ENCODE peak calls at places on chromosome 1, in eight cellular contexts. S is stimulated activated CD4-positive, alpha-beta T cell treated with anti-CD3 and anti-CD28 coated beads, Interleukin-2, amount 100 ng/mL, for 48 hours; V is cardiac muscle cell; T is HTR-8/SVneo; F is DMS153; N is M059J; M is COR-L47; J is activated effector memory CD4-positive, alpha-beta T cell treated with anti-CD3 and anti-CD28 coated beads, Interleukin-2, amount 50 U/mL, for 16 hours. L is an unnamed sample.

GRCh38 chr1:160376525-160377131 is 9.8 kb downstream of the NHLH1 start:
- DNase-seq in F (peak), J (no peak), T (peak), N (peak), M (peak), V (peak), S (no peak), L (peak)

GRCh38 chr1:95233737-95234493 is at the start of gene RWDD3:
- DNase-seq in F (peak), T (peak), J (peak), M (peak), V (peak), S (peak), N (peak), L (peak)

GRCh38 chr1:180254854-180255253 is 24.8 kb downstream of the LHX4 start:
- DNase-seq in J (no peak), T (no peak), F (no peak), N (no peak), S (no peak), M (no peak), V (no peak), L (no peak)

GRCh38 chr1:199083680-199084079 is 444.8 kb downstream of the PTPRC start:
- DNase-seq in N (no peak), T (no peak), S (no peak), M (no peak), V (peak), J (no peak), F (no peak), L (no peak)

GRCh38 chr1:68104155-68104554 is 53.7 kb upstream of the DIRAS3 start:
- DNase-seq in S (no peak), V (peak), J (no peak), F (no peak), N (peak), T (no peak), M (peak), L (no peak)

GRCh38 chr1:89041055-89041707 is 18.5 kb upstream of the GBP3 start:
- DNase-seq in M (no peak), T (no peak), S (no peak), J (no peak), N (peak), F (no peak), V (peak), L (no peak)

GRCh38 chr1:29249170-29249691 is 12.9 kb downstream of the PTPRU start:
- DNase-seq in V (peak), N (peak), T (no peak), F (no peak), M (no peak), J (no peak), S (no peak), L (no peak)

GRCh38 chr1:229736376-229736775 is 110.3 kb downstream of the URB2 start:
- DNase-seq in N (no peak), S (no peak), T (no peak), M (no peak), J (no peak), F (no peak), V (no peak), L (no peak)

GRCh38 chr1:84502892-84503291 is 3.3 kb upstream of the SPATA1 start:
- DNase-seq in N (no peak), S (no peak), T (no peak), M (no peak), F (no peak), J (no peak), V (no peak), L (no peak)

GRCh38 chr1:48878191-48878940 is 101.7 kb upstream of the BEND5 start:
- DNase-seq in V (peak), S (no peak), J (no peak), F (peak), M (no peak), T (peak), N (peak), L (no peak)

GRCh38 chr1:27992271-27992670 is 32.5 kb downstream of the XKR8 start:
- DNase-seq in S (peak), F (no peak), J (peak), M (no peak), V (no peak), T (no peak), N (no peak), L (no peak)

GRCh38 chr1:109391161-109391556 is 6.6 kb downstream of the SORT1 start:
- DNase-seq in T (no peak), M (no peak), V (peak), S (no peak), N (no peak), J (no peak), F (no peak), L (no peak)

GRCh38 chr1:238985312-238985711 is 401.1 kb upstream of the CHRM3 start:
- DNase-seq in V (no peak), M (no peak), F (no peak), N (no peak), J (no peak), T (no peak), S (no peak), L (no peak)

GRCh38 chr1:75310067-75310466 is 175.9 kb downstream of the LHX8 start:
- DNase-seq in T (no peak), V (no peak), N (peak), F (no peak), M (no peak), J (no peak), S (no peak), L (no peak)

L was measured in NCI-H1092.